ENCODE peak calls at places on chromosomes 5 and 9, in six cellular contexts. C is NCI-H345; E is brain microvascular endothelial cell; L is stimulated activated CD8-positive, alpha-beta memory T cell treated with anti-CD3 and anti-CD28 coated beads, Interleukin-12 subunit alpha, Interleukin-12 subunit beta, amount 100 ng/mL, for 1 hour; V is fibroblast of lung; I is left cardiac atrium. U is an unnamed sample.

GRCh38 chr5:1827410-1828397 is 26.5 kb downstream of the NDUFS6 start:
- DNase-seq in V (no peak), C (no peak), I (no peak), L (no peak), E (no peak), U (peak)

GRCh38 chr5:55438931-55439477 is 95.8 kb downstream of the PLPP1 start:
- DNase-seq in E (peak), V (peak), I (no peak), L (no peak), C (no peak), U (no peak)

GRCh38 chr5:166505546-166505945 is 1785.9 kb upstream of the WWC1 start:
- DNase-seq in V (no peak), E (no peak), I (no peak), L (no peak), C (peak), U (no peak)

GRCh38 chr5:109711681-109712080 is 22.0 kb downstream of the MAN2A1 start:
- DNase-seq in I (no peak), L (no peak), E (no peak), V (no peak), C (no peak), U (no peak)

GRCh38 chr5:113204525-113205161 is 228.0 kb downstream of the DCP2 start:
- DNase-seq in L (no peak), E (peak), V (peak), C (no peak), I (peak), U (no peak)

GRCh38 chr9:21153688-21154608 is 12.3 kb upstream of the IFNW1 start:
- DNase-seq in E (peak), C (peak), I (peak), V (peak), L (no peak), U (no peak)

GRCh38 chr5:880816-881550 is 11.6 kb downstream of the BRD9 start:
- DNase-seq in I (no peak), C (no peak), E (no peak), L (no peak), V (no peak), U (peak)

GRCh38 chr5:40223884-40224402 is 455.8 kb upstream of the PTGER4 start:
- DNase-seq in E (peak), I (no peak), C (no peak), V (peak), L (no peak), U (no peak)

GRCh38 chr9:129720181-129720864 is 32.5 kb downstream of the PTGES start:
- DNase-seq in V (no peak), I (no peak), L (no peak), E (no peak), C (no peak), U (no peak)

GRCh38 chr5:54646285-54647101 is 128.9 kb downstream of the SNX18 start:
- DNase-seq in E (peak), I (peak), V (peak), L (peak), C (peak), U (peak)

GRCh38 chr9:18238752-18239151 is 235.2 kb upstream of the ADAMTSL1 start:
- DNase-seq in C (no peak), E (peak), L (no peak), I (no peak), V (peak), U (no peak)

GRCh38 chr9:6575324-6575758 is 70.2 kb downstream of the GLDC start:
- DNase-seq in L (no peak), V (no peak), C (no peak), I (no peak), E (no peak), U (peak)

GRCh38 chr9:137128158-137129088 is 10.5 kb upstream of the GRIN1 start:
- DNase-seq in I (no peak), L (no peak), E (no peak), V (no peak), C (no peak), U (no peak)

GRCh38 chr5:125294844-125295243 is 548.4 kb upstream of the ZNF608 start:
- DNase-seq in C (no peak), I (no peak), L (no peak), V (no peak), E (no peak), U (no peak)

GRCh38 chr9:83646500-83647239 is 23.7 kb downstream of the IDNK start:
- DNase-seq in E (no peak), I (no peak), L (no peak), C (no peak), V (no peak), U (no peak)

GRCh38 chr5:169416583-169417196 is 115.8 kb upstream of the SLIT3 start:
- DNase-seq in C (no peak), E (peak), L (no peak), I (peak), V (peak), U (peak)

GRCh38 chr9:134191455-134192209 is 27.3 kb upstream of the RNU6ATAC start:
- DNase-seq in V (no peak), E (no peak), I (no peak), C (no peak), L (no peak), U (no peak)

GRCh38 chr9:4293293-4293931 is 6.5 kb downstream of the GLIS3 start:
- DNase-seq in L (no peak), I (no peak), E (peak), C (no peak), V (peak), U (no peak)

GRCh38 chr9:125484632-125485282 is 222.3 kb downstream of the MAPKAP1 start:
- DNase-seq in E (peak), I (no peak), L (no peak), C (no peak), V (peak), U (no peak)

GRCh38 chr5:14153932-14154646 is 10.9 kb downstream of the TRIO start:
- DNase-seq in V (peak), L (no peak), E (peak), I (peak), C (no peak), U (peak)

GRCh38 chr5:65299841-65300240 is 181.9 kb downstream of the ADAMTS6 start:
- DNase-seq in E (peak), V (peak), L (no peak), I (no peak), C (no peak), U (no peak)

GRCh38 chr5:142597546-142598337 is 88.1 kb downstream of the FGF1 start:
- DNase-seq in L (no peak), C (peak), I (peak), V (peak), E (peak), U (no peak)

GRCh38 chr5:124395287-124395686 is 351.2 kb downstream of the ZNF608 start:
- DNase-seq in I (no peak), C (no peak), E (no peak), V (peak), L (no peak), U (no peak)

GRCh38 chr9:136773386-136774044 is 9.2 kb upstream of the LCN15 start:
- DNase-seq in E (no peak), I (no peak), V (no peak), C (no peak), L (no peak), U (no peak)

GRCh38 chr5:159849437-159850191 is 66.7 kb upstream of the ADRA1B start:
- DNase-seq in E (peak), L (no peak), I (no peak), C (no peak), V (peak), U (no peak)

GRCh38 chr5:3858524-3858923 is 262.9 kb downstream of the IRX1 start:
- DNase-seq in I (no peak), V (no peak), L (no peak), C (no peak), E (no peak), U (no peak)

GRCh38 chr9:131612851-131613250 is 67.5 kb downstream of the PRRT1B start:
- DNase-seq in I (no peak), C (no peak), V (no peak), E (no peak), L (no peak), U (no peak)

GRCh38 chr5:171750316-171750788 is 35.3 kb upstream of the SMIM23 start:
- DNase-seq in L (no peak), V (peak), C (no peak), I (peak), E (peak), U (no peak)

GRCh38 chr5:36452394-36453100 is 150.8 kb upstream of the RANBP3L start:
- DNase-seq in V (no peak), E (no peak), I (no peak), C (no peak), L (no peak), U (no peak)

GRCh38 chr5:146291421-146292074 is 47.1 kb upstream of the POU4F3 start:
- DNase-seq in E (peak), V (peak), I (no peak), C (peak), L (no peak), U (no peak)